ENCODE peak calls at places on chromosome 10, in nine cellular contexts. H is aorta; Q is right atrium auricular region; P is adrenal gland; S is A549; R is GM23338; Y is naive thymus-derived CD4-positive, alpha-beta T cell; A is Panc1; J is K562. B is an unnamed sample. For H3K4me1, the result is how much of the 10 kb centered on the place peaks cover.

GRCh38 chr10:10865303-10865702 is 152.4 kb upstream of the CELF2 start:
- DNase-seq in H (no peak), Q (no peak), P (no peak), S (no peak), R (no peak), Y (no peak), A (no peak), J (no peak), B (no peak)

GRCh38 chr10:51766423-51767145 is 67.2 kb upstream of the CSTF2T start:
- DNase-seq in H (no peak), Q (no peak), P (no peak), S (no peak), R (peak), Y (no peak), A (no peak), J (no peak), B (no peak)

GRCh38 chr10:118781536-118781935 is 26.8 kb upstream of the CACUL1 start:
- DNase-seq in H (no peak), Q (no peak), P (no peak), S (no peak), R (no peak), Y (no peak), A (no peak), J (no peak), B (no peak)

GRCh38 chr10:98295401-98295811 is 27.4 kb upstream of the LOXL4 start:
- DNase-seq in H (peak), Q (no peak), P (no peak), S (no peak), R (no peak), Y (no peak), A (no peak), J (no peak), B (no peak)

GRCh38 chr10:85863301-85864172 is 503.1 kb downstream of the GRID1 start:
- DNase-seq in H (no peak), Q (no peak), P (no peak), S (no peak), R (no peak), Y (no peak), A (no peak), J (no peak), B (no peak)

GRCh38 chr10:34507217-34507616 is 307.9 kb downstream of the PARD3 start:
- DNase-seq in H (no peak), Q (no peak), P (no peak), S (no peak), R (peak), Y (no peak), A (no peak), J (no peak), B (no peak)

GRCh38 chr10:93379366-93380042 is 102.6 kb downstream of the MYOF start:
- DNase-seq in H (no peak), Q (no peak), P (no peak), S (no peak), R (no peak), Y (no peak), A (no peak), J (no peak), B (no peak)

GRCh38 chr10:103427866-103428265 is 24.3 kb downstream of the CALHM2 start:
- DNase-seq in H (no peak), Q (no peak), P (no peak), S (no peak), R (no peak), Y (no peak), A (no peak), J (no peak), B (no peak)

GRCh38 chr10:105743343-105744056 is 1102.4 kb downstream of the SORCS3 start:
- DNase-seq in H (no peak), Q (no peak), P (no peak), S (no peak), R (no peak), Y (no peak), A (no peak), J (no peak), B (no peak)

GRCh38 chr10:99430451-99431189 is at the start of gene GOT1:
- DNase-seq in H (peak), Q (peak), P (peak), S (peak), R (peak), Y (peak), A (peak), J (peak), B (peak)

GRCh38 chr10:84270708-84271107 is 25.9 kb downstream of the RGR start:
- DNase-seq in H (no peak), Q (no peak), P (no peak), S (no peak), R (no peak), Y (no peak), A (no peak), J (no peak), B (peak)

GRCh38 chr10:43653746-43654145 is 5.1 kb upstream of the ZNF32 start:
- DNase-seq in H (no peak), Q (no peak), P (no peak), S (no peak), R (no peak), Y (no peak), A (no peak), J (no peak), B (no peak)

GRCh38 chr10:102675887-102676616 is 31.8 kb downstream of the TRIM8 start:
- DNase-seq in H (peak), Q (no peak), P (no peak), S (no peak), R (no peak), Y (no peak), A (no peak), J (no peak), B (no peak)

GRCh38 chr10:81179805-81180452 is 642.2 kb downstream of the SH2D4B start:
- DNase-seq in H (no peak), Q (no peak), P (no peak), S (no peak), R (peak), Y (no peak), A (no peak), J (no peak), B (no peak)

GRCh38 chr10:103231047-103231551 is 14.6 kb upstream of the RPEL1 start:
- DNase-seq in H (no peak), Q (peak), P (no peak), S (peak), R (peak), Y (no peak), A (peak), J (no peak), B (peak)

GRCh38 chr10:101939273-101939635 is 95.7 kb upstream of the KCNIP2 start:
- DNase-seq in H (no peak), Q (no peak), P (no peak), S (peak), R (no peak), Y (no peak), A (peak), J (no peak), B (no peak)

GRCh38 chr10:131032329-131033165 is 279.0 kb downstream of the TCERG1L start:
- DNase-seq in H (no peak), Q (no peak), P (no peak), S (no peak), R (no peak), Y (no peak), A (no peak), J (no peak), B (no peak)

GRCh38 chr10:120423350-120424197 is 33.5 kb upstream of the PLPP4 start:
- DNase-seq in H (no peak), Q (no peak), P (peak), S (peak), R (peak), Y (no peak), A (peak), J (peak), B (peak)

GRCh38 chr10:26739087-26739631 is 41.7 kb downstream of the PDSS1 start:
- DNase-seq in H (no peak), Q (no peak), P (no peak), S (no peak), R (no peak), Y (no peak), A (no peak), J (no peak), B (no peak)

GRCh38 chr10:92757066-92757716 is 67.4 kb downstream of the HHEX start:
- DNase-seq in H (peak), Q (peak), P (peak), S (peak), R (peak), Y (no peak), A (no peak), J (peak), B (peak)

GRCh38 chr10:128062331-128062730 is 63.9 kb downstream of the MKI67 start:
- DNase-seq in H (peak), Q (no peak), P (no peak), S (no peak), R (peak), Y (no peak), A (no peak), J (no peak), B (no peak)

GRCh38 chr10:129280103-129280502 is 186.9 kb upstream of the MGMT start:
- DNase-seq in H (no peak), Q (no peak), P (no peak), S (no peak), R (no peak), Y (no peak), A (no peak), J (no peak), B (no peak)

GRCh38 chr10:57262908-57263307 is 901.8 kb upstream of the ZWINT start:
- DNase-seq in H (no peak), Q (no peak), P (no peak), S (no peak), R (no peak), Y (no peak), A (no peak), J (no peak), B (no peak)

GRCh38 chr10:33801705-33802104 is 467.2 kb upstream of the NRP1 start:
- DNase-seq in H (no peak), Q (peak), P (no peak), S (peak), R (no peak), Y (no peak), A (peak), J (no peak), B (no peak)

GRCh38 chr10:17851611-17852010 is 42.5 kb downstream of the MRC1 start:
- DNase-seq in H (peak), Q (no peak), P (peak), S (no peak), R (peak), Y (no peak), A (no peak), J (no peak), B (peak)

GRCh38 chr10:98445200-98445812 is 1.4 kb downstream of the HPS1 start:
- DNase-seq in H (no peak), Q (no peak), P (no peak), S (no peak), R (no peak), Y (no peak), A (no peak), J (no peak), B (no peak)

GRCh38 chr10:1646332-1646731 is 91.0 kb downstream of the ADARB2 start:
- DNase-seq in H (no peak), Q (no peak), P (no peak), S (no peak), R (no peak), Y (no peak), A (no peak), J (no peak), B (no peak)

GRCh38 chr10:113171662-113172061 is 221.6 kb downstream of the TCF7L2 start:
- DNase-seq in H (no peak), Q (peak), P (no peak), S (no peak), R (no peak), Y (no peak), A (no peak), J (no peak), B (no peak)

GRCh38 chr10:132058111-132058745 is 7.5 kb upstream of the JAKMIP3 start:
- DNase-seq in H (no peak), Q (no peak), P (no peak), S (no peak), R (no peak), Y (no peak), A (no peak), J (no peak), B (no peak)

GRCh38 chr10:34889004-34889869 is 74.1 kb upstream of the PARD3 start:
- DNase-seq in H (no peak), Q (no peak), P (no peak), S (no peak), R (no peak), Y (no peak), A (no peak), J (no peak), B (no peak)

GRCh38 chr10:125104559-125104958 is 55.8 kb downstream of the CTBP2 start:
- DNase-seq in H (no peak), Q (no peak), P (no peak), S (no peak), R (no peak), Y (no peak), A (no peak), J (no peak), B (no peak)

GRCh38 chr10:84407390-84408049 is 79.1 kb downstream of the CCSER2 start:
- DNase-seq in H (no peak), Q (no peak), P (no peak), S (no peak), R (no peak), Y (no peak), A (no peak), J (peak), B (no peak)

GRCh38 chr10:133262696-133263095 is 14.0 kb downstream of the ADAM8 start:
- DNase-seq in H (no peak), Q (no peak), P (no peak), S (no peak), R (no peak), Y (no peak), A (no peak), J (no peak), B (no peak)

GRCh38 chr10:30980951-30981616 is 50.6 kb downstream of the ZNF438 start:
- DNase-seq in H (no peak), Q (peak), P (peak), S (no peak), R (no peak), Y (no peak), A (no peak), J (no peak), B (peak)

GRCh38 chr10:12412671-12413368 is 63.5 kb downstream of the CAMK1D start:
- DNase-seq in H (no peak), Q (no peak), P (no peak), S (no peak), R (no peak), Y (no peak), A (no peak), J (no peak), B (no peak)

DNA sequence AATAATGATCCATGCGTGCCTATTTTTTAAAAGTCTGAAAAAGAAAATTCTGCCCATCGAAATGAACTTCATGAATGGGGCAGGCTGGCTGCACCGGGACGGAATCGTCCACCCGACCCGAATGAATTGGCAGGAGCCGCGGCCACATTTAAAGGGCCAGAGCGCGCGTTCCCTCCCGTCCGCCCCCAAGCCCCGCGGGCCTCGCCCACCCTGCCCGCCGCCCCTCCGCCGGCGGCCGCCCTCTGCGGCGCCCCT is 318 bp upstream of the GATA3 start:
- DNase-seq in H (no peak), Q (no peak), P (peak), S (peak), R (no peak), Y (no peak), A (no peak), J (no peak), B (no peak)
- H3K4me1 ChIP-seq in H (under half), Q (half or more), P (under half), S (under half), R (under half), Y (under half), A (under half), J (under half), B (under half)

DNA sequence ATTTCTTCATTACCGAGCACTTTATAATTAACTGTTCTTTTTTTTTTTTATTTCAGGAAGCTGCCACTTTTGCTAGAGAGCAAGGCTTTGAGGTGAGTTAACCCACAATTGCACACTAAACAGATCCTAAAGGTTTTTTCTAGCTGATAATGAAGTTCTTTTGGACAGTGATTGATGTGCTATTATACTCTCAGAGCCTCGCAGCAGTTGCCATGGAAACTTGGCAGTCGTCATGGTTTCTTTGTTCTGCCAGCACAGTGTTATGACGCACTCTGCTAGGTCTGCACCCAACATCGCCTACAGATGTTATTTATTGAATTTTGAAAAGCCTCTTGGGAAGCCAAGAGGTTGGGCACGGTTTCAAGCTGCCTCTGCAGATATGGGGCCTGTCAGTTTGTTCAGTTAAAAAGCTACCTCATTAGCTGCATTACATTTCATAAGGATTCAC is 237.2 kb upstream of the KAT6B start:
- DNase-seq in H (peak), Q (peak), P (peak), S (peak), R (peak), Y (peak), A (no peak), J (peak), B (peak)
- H3K4me1 ChIP-seq in H (under half), Q (half or more), P (under half), S (under half), R (under half), Y (under half), A (under half), J (under half), B (under half)

DNA sequence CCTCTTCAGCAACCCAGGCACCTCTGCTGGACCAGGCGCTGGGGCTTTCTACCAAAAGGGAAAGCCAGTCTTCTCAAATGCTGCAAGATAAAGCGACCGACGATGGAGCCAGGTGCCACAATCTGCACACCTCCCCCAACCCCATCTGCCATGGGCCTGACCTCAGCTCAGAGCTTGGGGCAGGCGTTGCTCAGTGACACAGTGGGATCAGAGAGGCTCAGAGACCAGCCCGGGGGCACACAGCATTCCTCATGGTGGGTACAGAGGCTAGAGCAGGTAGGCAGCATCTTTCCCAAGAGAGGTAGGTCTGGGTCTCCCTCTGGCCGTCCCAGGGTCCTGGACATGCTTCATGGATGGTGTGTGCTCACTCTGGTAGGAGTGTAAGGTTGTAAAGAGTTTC is 56.3 kb downstream of the ZMIZ1 start:
- DNase-seq in H (no peak), Q (no peak), P (no peak), S (no peak), R (no peak), Y (no peak), A (no peak), J (no peak), B (no peak)
- H3K4me1 ChIP-seq in H (under half), Q (half or more), P (half or more), S (half or more), R (under half), Y (under half), A (half or more), J (under half), B (under half)

DNA sequence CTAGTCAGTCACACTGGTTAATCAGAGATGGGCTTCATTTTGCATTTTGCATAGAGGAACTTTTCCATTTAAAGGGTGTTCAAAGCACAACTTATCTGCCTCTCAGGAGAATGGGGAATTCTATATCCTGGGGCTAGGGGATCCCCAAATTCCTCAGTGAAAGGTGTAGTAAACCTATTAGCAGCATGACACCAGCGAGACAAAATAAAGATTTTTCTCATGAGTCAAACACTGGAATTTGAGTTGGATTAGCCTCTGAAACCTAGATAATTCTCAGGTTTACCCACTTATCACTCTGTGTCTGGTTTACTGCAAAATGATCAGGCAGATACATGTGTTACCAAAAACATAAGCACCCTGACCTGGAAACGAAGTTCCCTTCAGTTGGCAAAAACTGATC is 2.1 kb downstream of the AFAP1L2 start:
- DNase-seq in H (no peak), Q (no peak), P (no peak), S (no peak), R (no peak), Y (no peak), A (no peak), J (no peak), B (no peak)
- H3K4me1 ChIP-seq in H (under half), Q (under half), P (under half), S (under half), R (under half), Y (under half), A (half or more), J (under half), B (under half)

GRCh38 chr10:63241898-63242297 is 108.8 kb downstream of the NRBF2 start:
- DNase-seq in H (no peak), Q (no peak), P (no peak), S (no peak), R (no peak), Y (peak), A (no peak), J (no peak), B (no peak)

GRCh38 chr10:63236113-63236935 is 103.2 kb downstream of the NRBF2 start:
- DNase-seq in H (no peak), Q (no peak), P (no peak), S (peak), R (no peak), Y (no peak), A (peak), J (no peak), B (peak)

GRCh38 chr10:63240807-63241206 is 107.7 kb downstream of the NRBF2 start:
- DNase-seq in H (no peak), Q (no peak), P (no peak), S (no peak), R (no peak), Y (no peak), A (no peak), J (no peak), B (no peak)

DNA sequence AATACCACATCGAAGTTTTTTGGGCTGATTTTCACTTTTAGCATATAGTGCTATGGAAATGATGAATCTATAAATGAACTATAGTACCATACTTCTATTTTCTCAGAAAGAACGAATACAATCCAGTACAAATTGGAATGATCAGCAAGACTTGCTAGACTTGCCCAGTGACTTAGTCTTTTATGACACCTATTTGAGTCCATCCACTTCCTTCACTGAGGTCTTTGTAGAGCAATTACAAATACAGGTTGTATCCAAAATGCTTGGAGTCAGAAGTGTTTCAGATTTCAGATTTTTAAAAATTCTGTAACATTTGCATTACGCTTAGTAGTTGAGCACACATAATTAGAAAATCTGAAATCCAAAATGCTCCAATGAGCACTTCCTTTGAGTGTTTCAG is 104.3 kb downstream of the NRBF2 start:
- DNase-seq in H (no peak), Q (no peak), P (no peak), S (no peak), R (no peak), Y (no peak), A (no peak), J (no peak), B (peak)
- H3K4me1 ChIP-seq in H (under half), Q (half or more), P (half or more), S (half or more), R (under half), Y (under half), A (half or more), J (under half), B (under half)

GRCh38 chr10:44949127-44949802 is 10.3 kb upstream of the RASSF4 start:
- DNase-seq in H (no peak), Q (peak), P (no peak), S (no peak), R (peak), Y (no peak), A (no peak), J (no peak), B (no peak)
- H3K4me1 ChIP-seq in H (under half), Q (half or more), P (under half), S (under half), R (under half), Y (under half), A (under half), J (under half), B (under half)

GRCh38 chr10:121589553-121589952 is 8.7 kb downstream of the FGFR2 start:
- DNase-seq in H (no peak), Q (no peak), P (no peak), S (no peak), R (no peak), Y (no peak), A (no peak), J (no peak), B (no peak)
- H3K4me1 ChIP-seq in H (under half), Q (under half), P (under half), S (under half), R (half or more), Y (under half), A (under half), J (under half), B (under half)

GRCh38 chr10:88881335-88881734 is 1.3 kb downstream of the STAMBPL1 start:
- DNase-seq in H (no peak), Q (no peak), P (no peak), S (no peak), R (no peak), Y (peak), A (peak), J (no peak), B (no peak)
- H3K4me1 ChIP-seq in H (under half), Q (under half), P (half or more), S (under half), R (under half), Y (under half), A (half or more), J (under half), B (under half)